ENCODE peak calls at places on chromosomes 13 and 19, in six cellular contexts. K is cerebellum; W is hypothalamus; V is esophagus squamous epithelium; C is tibial nerve; U is stimulated activated CD4-positive, alpha-beta T cell treated with anti-CD3 and anti-CD28 coated beads, Interleukin-15, amount 100 ng/mL, for 24 hours. H is an unnamed sample.

GRCh38 chr19:45467456-45468158 is at the start of gene FOSB:
- DNase-seq in K (peak; percentile 96), W (peak; percentile 99), V (peak; percentile 84), C (peak; percentile 97), U (peak; percentile 93), H (peak; percentile 95)

GRCh38 chr13:24116103-24116502 is 44.4 kb upstream of the SPATA13 start:
- DNase-seq in K (no peak), W (no peak), V (no peak), C (no peak), U (no peak), H (no peak)

GRCh38 chr13:79435549-79435948 is 29.5 kb upstream of the RBM26 start:
- DNase-seq in K (no peak), W (no peak), V (no peak), C (no peak), U (no peak), H (no peak)

GRCh38 chr13:113205428-113205931 is 3.0 kb downstream of the PCID2 start:
- DNase-seq in K (no peak), W (no peak), V (no peak), C (no peak), U (no peak), H (no peak)

GRCh38 chr19:20278342-20278741 is 111.3 kb downstream of the ZNF486 start:
- DNase-seq in K (no peak), W (peak; percentile 6), V (no peak), C (no peak), U (no peak), H (no peak)

GRCh38 chr13:20566917-20567755 is at the start of gene IFT88:
- DNase-seq in K (peak; percentile 92), W (peak; percentile 94), V (peak; percentile 64), C (peak; percentile 78), U (peak; percentile 88), H (peak; percentile 85)

GRCh38 chr13:58960909-58961308 is 1202.8 kb downstream of the DIAPH3 start:
- DNase-seq in K (no peak), W (no peak), V (no peak), C (no peak), U (no peak), H (no peak)

GRCh38 chr19:1007399-1007745 is 7.2 kb downstream of the GRIN3B start:
- DNase-seq in K (no peak), W (no peak), V (no peak), C (no peak), U (no peak), H (no peak)

GRCh38 chr19:13132471-13133166 is 14.6 kb downstream of the NACC1 start:
- DNase-seq in K (no peak), W (no peak), V (no peak), C (no peak), U (peak; percentile 83), H (no peak)

GRCh38 chr19:54481326-54481930 is 8.3 kb upstream of the CDC42EP5 start:
- DNase-seq in K (peak; percentile 45), W (peak; percentile 20), V (no peak), C (no peak), U (peak; percentile 52), H (peak; percentile 53)

GRCh38 chr19:16590876-16591802 is 18.9 kb upstream of the SLC35E1 start:
- DNase-seq in K (no peak), W (no peak), V (no peak), C (no peak), U (no peak), H (no peak)

GRCh38 chr19:41941410-41942202 is 13.4 kb upstream of the ERFL start:
- DNase-seq in K (no peak), W (no peak), V (no peak), C (no peak), U (no peak), H (no peak)

GRCh38 chr19:33429891-33430673 is 56.6 kb downstream of the CEBPG start:
- DNase-seq in K (peak; percentile 29), W (peak; percentile 52), V (no peak), C (no peak), U (no peak), H (peak; percentile 51)

GRCh38 chr19:3880471-3881271 is at the start of gene ATCAY:
- DNase-seq in K (peak; percentile 85), W (peak; percentile 64), V (no peak), C (no peak), U (no peak), H (peak; percentile 91)

GRCh38 chr13:27415116-27415515 is 9.3 kb upstream of the GTF3A start:
- DNase-seq in K (no peak), W (no peak), V (no peak), C (no peak), U (no peak), H (no peak)

GRCh38 chr19:41426952-41427646 is at the start of gene B3GNT8:
- DNase-seq in K (peak; percentile 71), W (no peak), V (peak; percentile 30), C (peak; percentile 71), U (peak; percentile 69), H (peak; percentile 58)

GRCh38 chr19:788821-789472 is 8.3 kb upstream of the PTBP1 start:
- DNase-seq in K (no peak), W (no peak), V (no peak), C (no peak), U (no peak), H (no peak)

GRCh38 chr13:111184685-111185401 is 69.7 kb downstream of the ARHGEF7 start:
- DNase-seq in K (no peak), W (no peak), V (no peak), C (no peak), U (peak; percentile 40), H (peak; percentile 56)

GRCh38 chr19:41799444-41800000 is 3.1 kb downstream of the CEACAM3 start:
- DNase-seq in K (no peak), W (no peak), V (no peak), C (no peak), U (no peak), H (no peak)

GRCh38 chr19:51365211-51366049 is 758 bp downstream of the ETFB start:
- DNase-seq in K (peak; percentile 35), W (peak; percentile 66), V (no peak), C (peak; percentile 22), U (peak; percentile 38), H (peak; percentile 36)

GRCh38 chr13:76972430-76972829 is 19.5 kb upstream of the CLN5 start:
- DNase-seq in K (peak; percentile 75), W (peak; percentile 3), V (no peak), C (no peak), U (no peak), H (peak; percentile 91)

GRCh38 chr13:51804295-51805172 is 571 bp upstream of the DHRS12 start:
- DNase-seq in K (peak; percentile 52), W (peak; percentile 74), V (no peak), C (peak; percentile 48), U (peak; percentile 62), H (peak; percentile 73)

GRCh38 chr19:33374406-33374703 is 846 bp downstream of the CEBPG start:
- DNase-seq in K (no peak), W (no peak), V (no peak), C (no peak), U (peak; percentile 35), H (peak; percentile 53)

GRCh38 chr19:33040994-33041827 is 23.5 kb downstream of the RHPN2 start:
- DNase-seq in K (no peak), W (peak; percentile 25), V (no peak), C (no peak), U (no peak), H (no peak)

H was measured in G401.